ENCODE peak calls at places on chromosome 14, in seven cellular contexts. One of them, this sample, is unnamed.

GRCh38 chr14:75294649-75295033 is 16.0 kb downstream of the FOS start:
- DNase-seq in A549: peak
- DNase-seq in GM06990: no peak
- DNase-seq in foreskin fibroblast: no peak
- DNase-seq in HFFc6: no peak
- DNase-seq in AG09309: no peak
- DNase-seq in AG09319: no peak
- DNase-seq in this sample: no peak

GRCh38 chr14:95525999-95526398 is 8.9 kb upstream of the GLRX5 start:
- DNase-seq in A549: no peak
- DNase-seq in GM06990: no peak
- DNase-seq in foreskin fibroblast: no peak
- DNase-seq in HFFc6: no peak
- DNase-seq in AG09309: no peak
- DNase-seq in AG09319: no peak
- DNase-seq in this sample: no peak

GRCh38 chr14:82510007-82510406 is 976.4 kb upstream of the SEL1L start:
- DNase-seq in A549: no peak
- DNase-seq in GM06990: no peak
- DNase-seq in foreskin fibroblast: no peak
- DNase-seq in HFFc6: no peak
- DNase-seq in AG09309: no peak
- DNase-seq in AG09319: no peak
- DNase-seq in this sample: no peak

GRCh38 chr14:89973234-89973823 is 17.6 kb downstream of the TDP1 start:
- DNase-seq in A549: peak
- DNase-seq in GM06990: no peak
- DNase-seq in foreskin fibroblast: peak
- DNase-seq in HFFc6: peak
- DNase-seq in AG09309: peak
- DNase-seq in AG09319: no peak
- DNase-seq in this sample: peak

GRCh38 chr14:32824195-32824594 is 114.5 kb upstream of the NPAS3 start:
- DNase-seq in A549: no peak
- DNase-seq in GM06990: no peak
- DNase-seq in foreskin fibroblast: no peak
- DNase-seq in HFFc6: no peak
- DNase-seq in AG09309: no peak
- DNase-seq in AG09319: no peak
- DNase-seq in this sample: no peak

GRCh38 chr14:104559769-104560585 is 19.6 kb upstream of the C14orf180 start:
- DNase-seq in A549: no peak
- DNase-seq in GM06990: no peak
- DNase-seq in foreskin fibroblast: no peak
- DNase-seq in HFFc6: no peak
- DNase-seq in AG09309: no peak
- DNase-seq in AG09319: no peak
- DNase-seq in this sample: no peak

GRCh38 chr14:72479471-72479931 is 414.4 kb downstream of the DPF3 start:
- DNase-seq in A549: no peak
- DNase-seq in GM06990: no peak
- DNase-seq in foreskin fibroblast: no peak
- DNase-seq in HFFc6: no peak
- DNase-seq in AG09309: no peak
- DNase-seq in AG09319: no peak
- DNase-seq in this sample: peak

GRCh38 chr14:88799522-88799921 is 6.8 kb upstream of the EML5 start:
- DNase-seq in A549: no peak
- DNase-seq in GM06990: no peak
- DNase-seq in foreskin fibroblast: no peak
- DNase-seq in HFFc6: no peak
- DNase-seq in AG09309: no peak
- DNase-seq in AG09319: no peak
- DNase-seq in this sample: no peak

GRCh38 chr14:81855007-81855406 is 321.4 kb upstream of the SEL1L start:
- DNase-seq in A549: no peak
- DNase-seq in GM06990: no peak
- DNase-seq in foreskin fibroblast: no peak
- DNase-seq in HFFc6: no peak
- DNase-seq in AG09309: no peak
- DNase-seq in AG09319: no peak
- DNase-seq in this sample: no peak

GRCh38 chr14:104895786-104896642 is 28.7 kb upstream of the PLD4 start:
- DNase-seq in A549: no peak
- DNase-seq in GM06990: no peak
- DNase-seq in foreskin fibroblast: no peak
- DNase-seq in HFFc6: no peak
- DNase-seq in AG09309: no peak
- DNase-seq in AG09319: no peak
- DNase-seq in this sample: peak

GRCh38 chr14:26738571-26738970 is 140.7 kb upstream of the NOVA1 start:
- DNase-seq in A549: no peak
- DNase-seq in GM06990: no peak
- DNase-seq in foreskin fibroblast: no peak
- DNase-seq in HFFc6: no peak
- DNase-seq in AG09309: no peak
- DNase-seq in AG09319: no peak
- DNase-seq in this sample: no peak

GRCh38 chr14:60151715-60152114 is 13.5 kb downstream of the DHRS7 start:
- DNase-seq in A549: peak
- DNase-seq in GM06990: no peak
- DNase-seq in foreskin fibroblast: peak
- DNase-seq in HFFc6: peak
- DNase-seq in AG09309: peak
- DNase-seq in AG09319: peak
- DNase-seq in this sample: no peak

GRCh38 chr14:92603309-92604257 is 90.0 kb downstream of the RIN3 start:
- DNase-seq in A549: no peak
- DNase-seq in GM06990: no peak
- DNase-seq in foreskin fibroblast: no peak
- DNase-seq in HFFc6: peak
- DNase-seq in AG09309: peak
- DNase-seq in AG09319: no peak
- DNase-seq in this sample: no peak

GRCh38 chr14:54935958-54936357 is 33.3 kb upstream of the GCH1 start:
- DNase-seq in A549: no peak
- DNase-seq in GM06990: no peak
- DNase-seq in foreskin fibroblast: peak
- DNase-seq in HFFc6: no peak
- DNase-seq in AG09309: peak
- DNase-seq in AG09319: no peak
- DNase-seq in this sample: no peak

GRCh38 chr14:39472078-39472477 is 39.8 kb upstream of the FBXO33 start:
- DNase-seq in A549: no peak
- DNase-seq in GM06990: no peak
- DNase-seq in foreskin fibroblast: no peak
- DNase-seq in HFFc6: no peak
- DNase-seq in AG09309: no peak
- DNase-seq in AG09319: no peak
- DNase-seq in this sample: no peak

GRCh38 chr14:39467889-39468524 is 35.8 kb upstream of the FBXO33 start:
- DNase-seq in A549: no peak
- DNase-seq in GM06990: peak
- DNase-seq in foreskin fibroblast: no peak
- DNase-seq in HFFc6: peak
- DNase-seq in AG09309: peak
- DNase-seq in AG09319: no peak
- DNase-seq in this sample: no peak

GRCh38 chr14:39474416-39474911 is 42.2 kb upstream of the FBXO33 start:
- DNase-seq in A549: no peak
- DNase-seq in GM06990: peak
- DNase-seq in foreskin fibroblast: no peak
- DNase-seq in HFFc6: no peak
- DNase-seq in AG09309: no peak
- DNase-seq in AG09319: no peak
- DNase-seq in this sample: no peak

GRCh38 chr14:39469094-39469710 is 37.0 kb upstream of the FBXO33 start:
- DNase-seq in A549: no peak
- DNase-seq in GM06990: peak
- DNase-seq in foreskin fibroblast: no peak
- DNase-seq in HFFc6: no peak
- DNase-seq in AG09309: no peak
- DNase-seq in AG09319: no peak
- DNase-seq in this sample: peak
- TF ChIP-seq CTCF in A549: no peak
- TF ChIP-seq CTCF in GM06990: peak
- TF ChIP-seq CTCF in foreskin fibroblast: no peak
- TF ChIP-seq CTCF in HFFc6: peak
- TF ChIP-seq CTCF in AG09309: peak
- TF ChIP-seq CTCF in AG09319: peak
- TF ChIP-seq CTCF in this sample: peak

GRCh38 chr14:47022721-47023120 is 371.1 kb upstream of the RPL10L start:
- DNase-seq in A549: no peak
- DNase-seq in GM06990: no peak
- DNase-seq in foreskin fibroblast: no peak
- DNase-seq in HFFc6: no peak
- DNase-seq in AG09309: no peak
- DNase-seq in AG09319: no peak
- DNase-seq in this sample: no peak
- TF ChIP-seq CTCF in A549: no peak
- TF ChIP-seq CTCF in GM06990: no peak
- TF ChIP-seq CTCF in foreskin fibroblast: no peak
- TF ChIP-seq CTCF in HFFc6: no peak
- TF ChIP-seq CTCF in AG09309: no peak
- TF ChIP-seq CTCF in AG09319: no peak
- TF ChIP-seq CTCF in this sample: no peak

GRCh38 chr14:23933108-23933507 is 20.5 kb upstream of the DHRS4 start:
- DNase-seq in A549: no peak
- DNase-seq in GM06990: no peak
- DNase-seq in foreskin fibroblast: no peak
- DNase-seq in HFFc6: no peak
- DNase-seq in AG09309: no peak
- DNase-seq in AG09319: no peak
- DNase-seq in this sample: no peak
- TF ChIP-seq CTCF in A549: no peak
- TF ChIP-seq CTCF in GM06990: no peak
- TF ChIP-seq CTCF in foreskin fibroblast: no peak
- TF ChIP-seq CTCF in HFFc6: no peak
- TF ChIP-seq CTCF in AG09309: no peak
- TF ChIP-seq CTCF in AG09319: no peak
- TF ChIP-seq CTCF in this sample: no peak

GRCh38 chr14:64303471-64303917 is 9.3 kb upstream of the ESR2 start:
- DNase-seq in A549: peak
- DNase-seq in GM06990: peak
- DNase-seq in foreskin fibroblast: peak
- DNase-seq in HFFc6: peak
- DNase-seq in AG09309: peak
- DNase-seq in AG09319: peak
- DNase-seq in this sample: peak
- TF ChIP-seq CTCF in A549: peak
- TF ChIP-seq CTCF in GM06990: peak
- TF ChIP-seq CTCF in foreskin fibroblast: peak
- TF ChIP-seq CTCF in HFFc6: peak
- TF ChIP-seq CTCF in AG09309: peak
- TF ChIP-seq CTCF in AG09319: peak
- TF ChIP-seq CTCF in this sample: peak

GRCh38 chr14:85332401-85332800 is 197.5 kb upstream of the FLRT2 start:
- DNase-seq in A549: no peak
- DNase-seq in GM06990: no peak
- DNase-seq in foreskin fibroblast: no peak
- DNase-seq in HFFc6: no peak
- DNase-seq in AG09309: no peak
- DNase-seq in AG09319: no peak
- DNase-seq in this sample: no peak
- TF ChIP-seq CTCF in A549: no peak
- TF ChIP-seq CTCF in GM06990: no peak
- TF ChIP-seq CTCF in foreskin fibroblast: no peak
- TF ChIP-seq CTCF in HFFc6: no peak
- TF ChIP-seq CTCF in AG09309: no peak
- TF ChIP-seq CTCF in AG09319: no peak
- TF ChIP-seq CTCF in this sample: no peak

DNA sequence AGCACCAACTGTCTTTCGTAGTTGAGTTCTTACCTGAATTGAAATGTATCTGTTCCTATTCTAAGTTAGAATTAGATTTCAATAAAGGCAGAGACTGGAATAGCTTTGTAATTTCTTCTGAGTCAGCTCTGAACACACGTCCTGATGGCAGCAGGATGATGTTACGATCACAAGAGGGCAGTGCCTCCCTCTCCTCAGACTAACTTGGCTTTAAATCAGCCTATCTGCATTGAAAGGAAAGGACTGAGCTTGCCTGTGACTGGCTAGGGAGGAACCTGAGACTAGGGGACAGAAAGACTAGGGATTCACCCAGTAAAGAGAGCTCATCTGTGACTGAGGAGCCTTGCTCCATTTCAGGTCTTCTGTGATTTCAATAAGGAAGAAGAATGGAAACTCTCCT is 323.7 kb upstream of the OR4E1 start:
- DNase-seq in A549: no peak
- DNase-seq in GM06990: no peak
- DNase-seq in foreskin fibroblast: no peak
- DNase-seq in HFFc6: no peak
- DNase-seq in AG09309: no peak
- DNase-seq in AG09319: no peak
- DNase-seq in this sample: no peak
- TF ChIP-seq CTCF in A549: no peak
- TF ChIP-seq CTCF in GM06990: no peak
- TF ChIP-seq CTCF in foreskin fibroblast: no peak
- TF ChIP-seq CTCF in HFFc6: no peak
- TF ChIP-seq CTCF in AG09309: no peak
- TF ChIP-seq CTCF in AG09319: no peak
- TF ChIP-seq CTCF in this sample: no peak

GRCh38 chr14:49621114-49621881 is 699 bp downstream of the MGAT2 start:
- DNase-seq in A549: no peak
- DNase-seq in GM06990: peak
- DNase-seq in foreskin fibroblast: peak
- DNase-seq in HFFc6: peak
- DNase-seq in AG09309: no peak
- DNase-seq in AG09319: no peak
- DNase-seq in this sample: peak
- TF ChIP-seq CTCF in A549: no peak
- TF ChIP-seq CTCF in GM06990: no peak
- TF ChIP-seq CTCF in foreskin fibroblast: no peak
- TF ChIP-seq CTCF in HFFc6: no peak
- TF ChIP-seq CTCF in AG09309: no peak
- TF ChIP-seq CTCF in AG09319: no peak
- TF ChIP-seq CTCF in this sample: no peak